ENCODE peak calls at places on chromosomes 6 and 20, in four cellular contexts. N is HepG2, P is H1, C is GM12878. Z is an unnamed sample.

GRCh38 chr20:41872986-41873385 is 254.8 kb upstream of the CHD6 start:
- DNase-seq in N (no peak), P (no peak), C (no peak), Z (no peak)

GRCh38 chr6:7721654-7722053 is 4.2 kb upstream of the BMP6 start:
- DNase-seq in N (peak; percentile 39), P (no peak), C (no peak), Z (no peak)

GRCh38 chr6:157668034-157668401 is 155.0 kb upstream of the SNX9 start:
- DNase-seq in N (no peak), P (no peak), C (no peak), Z (no peak)

GRCh38 chr6:117074672-117075071 is 190.7 kb upstream of the VGLL2 start:
- DNase-seq in N (no peak), P (no peak), C (no peak), Z (no peak)

GRCh38 chr6:106799008-106799952 is 169.9 kb downstream of the QRSL1 start:
- DNase-seq in N (peak; percentile 77), P (no peak), C (peak; percentile 25), Z (no peak)

GRCh38 chr6:41424370-41425058 is 89.1 kb downstream of the NCR2 start:
- DNase-seq in N (peak; percentile 70), P (peak; percentile 97), C (peak; percentile 31), Z (peak; percentile 62)

GRCh38 chr20:46814366-46815232 is 80.0 kb upstream of the EYA2 start:
- DNase-seq in N (peak; percentile 72), P (no peak), C (no peak), Z (peak; percentile 63)

GRCh38 chr6:168088161-168089106 is 9.4 kb upstream of the FRMD1 start:
- DNase-seq in N (peak; percentile 59), P (no peak), C (no peak), Z (peak; percentile 80)

GRCh38 chr6:845581-845980 is 152.6 kb upstream of the EXOC2 start:
- DNase-seq in N (no peak), P (no peak), C (no peak), Z (no peak)

GRCh38 chr6:854405-855073 is 161.6 kb upstream of the EXOC2 start:
- DNase-seq in N (no peak), P (no peak), C (no peak), Z (no peak)

GRCh38 chr6:849075-849506 is 156.2 kb upstream of the EXOC2 start:
- DNase-seq in N (no peak), P (no peak), C (no peak), Z (no peak)
- TF ChIP-seq SUZ12 in N (no peak), P (no peak), C (no peak), Z (no peak)

GRCh38 chr6:36734486-36735060 is 36.9 kb downstream of the RAB44 start:
- DNase-seq in N (no peak), P (no peak), C (no peak), Z (no peak)
- H3K4me3 ChIP-seq in N (no peak overlapping the region), P (no peak overlapping the region), C (no peak overlapping the region), Z (no peak overlapping the region)

DNA sequence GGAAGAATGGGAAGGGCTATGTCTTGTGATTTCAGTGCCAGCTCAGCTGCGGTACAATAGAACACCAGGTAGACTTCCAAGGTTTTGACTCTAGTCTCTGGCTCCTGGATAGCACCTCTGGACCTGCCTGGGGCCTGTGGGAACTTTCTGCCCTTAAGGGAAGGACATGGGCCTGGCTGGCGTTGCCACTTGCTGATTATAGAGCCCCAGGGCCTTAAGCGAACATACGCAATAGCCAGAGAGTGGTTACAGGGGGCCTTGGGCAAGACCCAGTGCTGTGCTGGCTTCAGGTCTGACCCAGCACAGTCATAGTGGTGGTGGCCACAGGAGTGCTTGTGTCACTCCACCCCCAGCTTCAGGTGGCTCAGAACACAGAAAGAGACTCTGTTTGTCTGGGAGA is 131.1 kb upstream of the COL21A1 start:
- DNase-seq in N (no peak), P (no peak), C (no peak), Z (no peak)
- H3K4me1 ChIP-seq in N (peaks cover 60% of the 10 kb centered on the region), P (no peaks in the 10 kb centered on the region), C (no peaks in the 10 kb centered on the region), Z (no peaks in the 10 kb centered on the region)

DNA sequence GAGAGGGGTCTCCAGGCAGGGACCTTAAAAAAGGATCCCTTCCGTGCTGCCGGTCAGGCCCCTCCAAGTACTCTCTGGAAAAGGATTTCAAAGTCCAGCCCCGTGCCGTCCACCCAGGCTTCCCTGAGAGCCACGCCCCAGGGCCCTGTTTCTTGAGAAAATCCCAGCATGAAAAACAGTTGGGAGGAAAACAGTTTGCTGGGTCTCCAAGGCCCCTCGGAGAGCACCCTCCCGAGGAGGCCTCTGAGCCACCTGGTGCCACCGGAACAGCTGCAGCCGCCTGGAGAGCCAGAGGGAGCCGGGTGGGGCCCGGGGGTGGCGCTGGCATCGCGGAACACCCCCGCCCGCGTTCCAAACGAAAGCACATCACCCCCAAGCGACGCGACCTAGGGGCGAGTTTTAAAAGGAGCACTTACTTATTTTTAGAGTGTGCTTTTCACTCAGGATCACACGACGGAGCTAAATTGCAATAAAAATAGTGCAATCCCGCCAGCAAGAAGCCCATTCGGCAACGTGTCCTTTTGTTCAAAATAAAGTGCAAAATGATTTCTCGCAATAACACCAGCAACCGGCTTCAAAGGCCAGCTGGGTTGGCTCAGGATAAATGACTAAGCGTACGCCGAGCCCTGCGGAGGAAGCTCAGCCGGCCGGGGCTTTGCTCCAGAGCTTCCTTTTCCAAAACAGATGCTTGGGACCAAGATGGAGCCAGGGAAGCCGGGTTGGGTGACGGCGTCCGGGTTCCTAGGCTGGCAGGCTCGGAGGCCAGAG is 64.2 kb downstream of the YTHDF1 start:
- DNase-seq in N (no peak), P (no peak), C (no peak), Z (no peak)
- TF ChIP-seq SUZ12 in N (no peak), P (no peak), C (no peak), Z (no peak)

GRCh38 chr6:132515386-132515785 is 2.5 kb upstream of the STX7 start:
- DNase-seq in N (no peak), P (no peak), C (no peak), Z (no peak)

GRCh38 chr6:132512342-132512637 is 626 bp downstream of the STX7 start:
- DNase-seq in N (no peak), P (no peak), C (no peak), Z (no peak)

GRCh38 chr6:132511836-132512230 is 1.1 kb downstream of the STX7 start:
- DNase-seq in N (no peak), P (no peak), C (no peak), Z (no peak)

GRCh38 chr6:132512638-132513632 is at the start of gene STX7:
- DNase-seq in N (peak; percentile 91), P (peak; percentile 89), C (peak; percentile 48), Z (peak; percentile 62)

GRCh38 chr6:132513821-132514545 is 1.1 kb upstream of the STX7 start:
- DNase-seq in N (peak; percentile 37), P (no peak), C (no peak), Z (no peak)
- H3K4me3 ChIP-seq in N (peak overlapping the region; percentile 88), P (no peak overlapping the region), C (no peak overlapping the region), Z (no peak overlapping the region)

GRCh38 chr6:110877154-110877564 is 2.6 kb downstream of the AMD1 start:
- DNase-seq in N (peak; percentile 72), P (no peak), C (no peak), Z (no peak)
- H3K4me1 ChIP-seq in N (peaks cover 46% of the 10 kb centered on the region), P (no peaks in the 10 kb centered on the region), C (peaks cover 42% of the 10 kb centered on the region), Z (no peaks in the 10 kb centered on the region)

Z was measured in NT2/D1.